ENCODE peak calls at places on chromosomes 4 and X, in eight cellular contexts. G is testis, N is mammary epithelial cell, O is foreskin fibroblast, W is A549, H is heart left ventricle, B is GM12878, D is aorta. E is an unnamed sample.

GRCh38 chr4:151409470-151410313 is 716 bp downstream of the FHIP1A start:
- DNase-seq in G (peak), N (peak), O (peak), W (no peak), H (peak), B (no peak), D (no peak), E (peak)

GRCh38 chr4:111398906-111399330 is 746.3 kb upstream of the FAM241A start:
- DNase-seq in G (no peak), N (no peak), O (peak), W (no peak), H (no peak), B (no peak), D (no peak), E (no peak)

GRCh38 chr4:6134612-6135220 is 65.6 kb downstream of the JAKMIP1 start:
- DNase-seq in G (peak), N (no peak), O (no peak), W (peak), H (no peak), B (peak), D (no peak), E (no peak)

GRCh38 chrX:150544222-150544787 is 24.1 kb upstream of the MTM1 start:
- DNase-seq in G (no peak), N (peak), O (no peak), W (peak), H (no peak), B (no peak), D (no peak), E (no peak)

GRCh38 chrX:48648299-48648698 is 35.3 kb upstream of the WAS start:
- DNase-seq in G (peak), N (no peak), O (peak), W (peak), H (no peak), B (no peak), D (no peak), E (peak)

GRCh38 chrX:109374276-109374960 is 107.5 kb downstream of the GUCY2F start:
- DNase-seq in G (no peak), N (peak), O (peak), W (no peak), H (no peak), B (no peak), D (no peak), E (no peak)

GRCh38 chr4:76689079-76689817 is 208.7 kb downstream of the SOWAHB start:
- DNase-seq in G (peak), N (peak), O (peak), W (peak), H (peak), B (no peak), D (peak), E (no peak)

GRCh38 chr4:1754336-1754735 is 33.0 kb downstream of the TACC3 start:
- DNase-seq in G (no peak), N (no peak), O (no peak), W (no peak), H (no peak), B (no peak), D (no peak), E (no peak)

GRCh38 chrX:42996861-42997260 is 218.9 kb upstream of the PPP1R2C start:
- DNase-seq in G (no peak), N (no peak), O (no peak), W (no peak), H (no peak), B (no peak), D (no peak), E (no peak)

GRCh38 chrX:153645151-153645550 is 1.9 kb upstream of the DUSP9 start:
- DNase-seq in G (no peak), N (no peak), O (no peak), W (no peak), H (peak), B (no peak), D (peak), E (no peak)

GRCh38 chrX:134369576-134369975 is 90.4 kb upstream of the HPRT1 start:
- DNase-seq in G (no peak), N (no peak), O (no peak), W (no peak), H (no peak), B (peak), D (no peak), E (no peak)

GRCh38 chr4:152150214-152150613 is 385.7 kb downstream of the FBXW7 start:
- DNase-seq in G (no peak), N (no peak), O (no peak), W (no peak), H (no peak), B (no peak), D (no peak), E (no peak)

GRCh38 chr4:156732634-156733033 is 239.0 kb downstream of the PDGFC start:
- DNase-seq in G (no peak), N (no peak), O (no peak), W (no peak), H (no peak), B (no peak), D (no peak), E (no peak)

GRCh38 chr4:5810151-5810550 is 82.7 kb downstream of the CRMP1 start:
- DNase-seq in G (no peak), N (no peak), O (no peak), W (no peak), H (no peak), B (no peak), D (no peak), E (no peak)

GRCh38 chr4:53935780-53936179 is 128.6 kb downstream of the CHIC2 start:
- DNase-seq in G (no peak), N (peak), O (peak), W (no peak), H (no peak), B (no peak), D (no peak), E (no peak)

GRCh38 chr4:69800599-69800998 is 40.2 kb upstream of the SULT1B1 start:
- DNase-seq in G (no peak), N (peak), O (peak), W (no peak), H (no peak), B (no peak), D (no peak), E (no peak)

GRCh38 chr4:95547708-95548471 is 883 bp downstream of the UNC5C start:
- DNase-seq in G (peak), N (peak), O (peak), W (no peak), H (peak), B (no peak), D (peak), E (peak)

GRCh38 chr4:130043796-130044195 is 947.8 kb downstream of the C4orf33 start:
- DNase-seq in G (no peak), N (no peak), O (no peak), W (peak), H (no peak), B (no peak), D (no peak), E (no peak)

GRCh38 chr4:39937683-39938268 is 39.9 kb downstream of the PDS5A start:
- DNase-seq in G (no peak), N (no peak), O (no peak), W (no peak), H (no peak), B (peak), D (no peak), E (no peak)

GRCh38 chr4:10015140-10015753 is 6.0 kb downstream of the SLC2A9 start:
- DNase-seq in G (peak), N (no peak), O (peak), W (peak), H (no peak), B (no peak), D (no peak), E (peak)

GRCh38 chr4:151218343-151218742 is 58.6 kb upstream of the PRSS48 start:
- DNase-seq in G (no peak), N (no peak), O (peak), W (no peak), H (no peak), B (no peak), D (no peak), E (no peak)

GRCh38 chr4:188275686-188276085 is 136.4 kb downstream of the TRIML1 start:
- DNase-seq in G (no peak), N (peak), O (no peak), W (no peak), H (no peak), B (no peak), D (no peak), E (no peak)

GRCh38 chr4:36244257-36245084 is at the start of gene ARAP2:
- DNase-seq in G (peak), N (peak), O (peak), W (peak), H (peak), B (no peak), D (peak), E (peak)

GRCh38 chrX:46327229-46328081 is 217.8 kb downstream of the ZNF674 start:
- DNase-seq in G (peak), N (peak), O (peak), W (peak), H (no peak), B (no peak), D (peak), E (peak)

GRCh38 chr4:39621582-39621981 is 17.1 kb downstream of the SMIM14 start:
- DNase-seq in G (peak), N (peak), O (peak), W (peak), H (no peak), B (no peak), D (peak), E (peak)

GRCh38 chrX:136759968-136760367 is 20.8 kb downstream of the ARHGEF6 start:
- DNase-seq in G (no peak), N (no peak), O (no peak), W (no peak), H (no peak), B (peak), D (no peak), E (no peak)

GRCh38 chrX:30957753-30958152 is 68.7 kb upstream of the TAB3 start:
- DNase-seq in G (no peak), N (peak), O (no peak), W (peak), H (no peak), B (no peak), D (no peak), E (no peak)

GRCh38 chr4:151430737-151431457 is 21.9 kb downstream of the FHIP1A start:
- DNase-seq in G (no peak), N (peak), O (no peak), W (no peak), H (no peak), B (no peak), D (no peak), E (no peak)

GRCh38 chrX:86051741-86052140 is 4.4 kb upstream of the CHM start:
- DNase-seq in G (no peak), N (no peak), O (no peak), W (no peak), H (no peak), B (no peak), D (no peak), E (no peak)

GRCh38 chr4:72631296-72631695 is 62.3 kb upstream of the ADAMTS3 start:
- DNase-seq in G (peak), N (peak), O (peak), W (no peak), H (no peak), B (no peak), D (no peak), E (peak)

GRCh38 chr4:78569291-78569821 is 17.8 kb downstream of the ANXA3 start:
- DNase-seq in G (no peak), N (peak), O (peak), W (peak), H (no peak), B (no peak), D (no peak), E (no peak)

GRCh38 chr4:62531250-62531649 is 1331.1 kb downstream of the ADGRL3 start:
- DNase-seq in G (no peak), N (no peak), O (no peak), W (no peak), H (no peak), B (no peak), D (no peak), E (no peak)

DNA sequence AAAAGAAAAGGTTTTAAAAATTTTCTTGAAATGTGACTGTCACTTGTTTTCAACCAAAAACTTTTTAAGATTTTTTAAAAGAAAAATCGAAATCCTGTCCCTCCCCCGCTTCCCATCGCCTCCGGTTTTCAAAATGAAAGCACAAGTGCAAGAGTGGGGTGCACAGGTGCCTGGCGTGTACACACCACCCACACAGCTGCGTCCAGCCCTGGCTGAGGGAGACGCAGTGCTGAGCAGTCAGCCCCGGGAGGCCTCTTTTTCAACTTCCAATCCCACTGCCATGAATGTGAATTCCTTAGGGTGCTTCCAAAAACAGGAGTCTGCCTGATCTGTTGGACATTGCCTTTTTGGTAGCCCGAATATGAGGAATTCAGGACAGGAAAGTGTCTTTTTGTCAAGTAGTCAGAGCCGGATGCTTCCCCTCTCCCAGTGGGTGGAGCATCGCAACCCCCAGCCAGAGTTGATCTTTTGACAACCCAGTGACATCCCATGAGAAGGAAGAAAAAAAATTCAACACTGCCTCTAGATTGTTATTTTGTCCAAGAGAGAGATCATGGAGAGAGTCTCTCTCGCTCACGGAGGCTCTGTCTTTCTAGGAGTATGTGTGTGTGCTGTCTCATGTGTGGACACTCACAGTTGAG is 8.9 kb downstream of the PRRG3 start:
- DNase-seq in G (no peak), N (no peak), O (no peak), W (no peak), H (no peak), B (no peak), D (no peak), E (no peak)
- H3K4me3 ChIP-seq in G (no peak), N (no peak), O (no peak), W (no peak), H (no peak), B (no peak), D (no peak), E (no peak)

GRCh38 chr4:8025668-8026067 is 86.0 kb upstream of the AFAP1 start:
- DNase-seq in G (no peak), N (no peak), O (no peak), W (no peak), H (no peak), B (no peak), D (no peak), E (no peak)

GRCh38 chr4:8026455-8026854 is 86.8 kb upstream of the AFAP1 start:
- DNase-seq in G (no peak), N (no peak), O (no peak), W (no peak), H (no peak), B (no peak), D (no peak), E (no peak)

GRCh38 chr4:8022767-8023695 is 83.4 kb upstream of the AFAP1 start:
- DNase-seq in G (no peak), N (no peak), O (no peak), W (no peak), H (no peak), B (no peak), D (no peak), E (no peak)

GRCh38 chr4:8023696-8024033 is 84.0 kb upstream of the AFAP1 start:
- DNase-seq in G (no peak), N (no peak), O (no peak), W (no peak), H (no peak), B (no peak), D (no peak), E (no peak)

GRCh38 chr4:8024073-8024786 is 84.6 kb upstream of the AFAP1 start:
- DNase-seq in G (no peak), N (no peak), O (no peak), W (no peak), H (no peak), B (no peak), D (no peak), E (no peak)
- H3K4me3 ChIP-seq in G (no peak), N (no peak), O (no peak), W (no peak), H (no peak), B (no peak), D (no peak), E (no peak)

GRCh38 chrX:23332101-23332887 is 2.4 kb upstream of the PTCHD1 start:
- DNase-seq in G (peak), N (no peak), O (peak), W (no peak), H (peak), B (no peak), D (no peak), E (no peak)

GRCh38 chrX:23333842-23334535 is 660 bp upstream of the PTCHD1 start:
- DNase-seq in G (peak), N (no peak), O (peak), W (no peak), H (no peak), B (no peak), D (no peak), E (no peak)

GRCh38 chrX:23334536-23334870 is at the start of gene PTCHD1:
- DNase-seq in G (no peak), N (no peak), O (no peak), W (no peak), H (no peak), B (no peak), D (no peak), E (no peak)

GRCh38 chrX:23332888-23333821 is 1.5 kb upstream of the PTCHD1 start:
- DNase-seq in G (no peak), N (no peak), O (no peak), W (no peak), H (no peak), B (no peak), D (no peak), E (no peak)

GRCh38 chrX:23334871-23335599 is 386 bp downstream of the PTCHD1 start:
- DNase-seq in G (no peak), N (no peak), O (no peak), W (no peak), H (no peak), B (no peak), D (no peak), E (no peak)
- H3K4me3 ChIP-seq in G (peak), N (no peak), O (no peak), W (no peak), H (no peak), B (no peak), D (peak), E (peak)

GRCh38 chr4:107035711-107036601 is at the start of gene DKK2:
- DNase-seq in G (no peak), N (no peak), O (peak), W (no peak), H (peak), B (no peak), D (peak), E (no peak)

GRCh38 chr4:107034982-107035710 is 967 bp downstream of the DKK2 start:
- DNase-seq in G (no peak), N (no peak), O (peak), W (no peak), H (peak), B (no peak), D (peak), E (no peak)

GRCh38 chr4:107037188-107037587 is 1.1 kb upstream of the DKK2 start:
- DNase-seq in G (peak), N (no peak), O (peak), W (no peak), H (peak), B (no peak), D (peak), E (no peak)

GRCh38 chr4:107036602-107037151 is 564 bp upstream of the DKK2 start:
- DNase-seq in G (no peak), N (no peak), O (peak), W (no peak), H (peak), B (no peak), D (no peak), E (no peak)

GRCh38 chr4:107034091-107034698 is 1.9 kb downstream of the DKK2 start:
- DNase-seq in G (peak), N (no peak), O (peak), W (peak), H (peak), B (no peak), D (peak), E (no peak)
- H3K4me3 ChIP-seq in G (no peak), N (no peak), O (peak), W (no peak), H (no peak), B (no peak), D (peak), E (no peak)

GRCh38 chrX:35626124-35626523 is 172.0 kb upstream of the MAGEB16 start:
- DNase-seq in G (no peak), N (no peak), O (no peak), W (no peak), H (no peak), B (no peak), D (no peak), E (no peak)
- H3K4me3 ChIP-seq in G (no peak), N (no peak), O (no peak), W (no peak), H (no peak), B (no peak), D (no peak), E (no peak)

GRCh38 chrX:35919536-35920309 is at the start of gene CFAP47:
- DNase-seq in G (peak), N (no peak), O (no peak), W (peak), H (no peak), B (no peak), D (no peak), E (no peak)
- H3K4me3 ChIP-seq in G (no peak), N (no peak), O (no peak), W (peak), H (no peak), B (no peak), D (peak), E (peak)

DNA sequence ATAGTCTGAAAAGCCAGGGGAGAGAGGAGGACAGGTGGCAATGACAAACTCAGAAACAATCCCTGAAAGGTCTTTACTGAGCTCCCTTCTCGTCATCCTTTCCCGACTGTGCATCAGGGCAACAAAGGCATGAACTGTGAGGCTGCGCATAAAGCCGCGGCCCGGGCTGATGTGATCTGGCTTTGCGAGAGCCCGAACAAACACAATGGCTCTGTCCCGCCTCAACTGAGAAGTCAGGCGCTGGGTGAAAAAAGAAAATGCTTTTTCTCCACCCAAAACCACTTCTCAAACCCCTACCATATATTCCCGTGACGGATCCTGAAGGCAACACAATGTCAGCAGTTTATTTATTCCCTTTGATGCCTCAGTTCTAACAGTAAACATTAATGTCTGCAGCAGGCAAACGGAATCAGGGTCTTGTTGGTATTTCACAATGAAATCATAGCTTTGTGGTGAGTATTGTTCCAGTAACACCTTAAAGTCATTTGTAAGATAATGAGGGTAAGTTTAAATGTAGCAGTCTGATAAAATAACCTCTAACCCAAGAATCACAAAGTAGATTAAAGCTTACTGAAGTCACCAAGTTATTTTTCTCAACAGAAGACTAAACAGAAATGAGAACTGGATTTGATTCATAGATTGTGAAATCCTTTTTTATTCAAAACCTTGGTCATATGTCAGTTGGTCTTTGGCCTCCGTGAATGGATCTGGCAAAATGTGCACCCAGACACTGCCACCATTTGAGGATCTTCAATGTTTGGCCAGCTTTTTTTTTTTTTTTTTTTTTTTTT is 67.4 kb downstream of the APBB2 start:
- DNase-seq in G (peak), N (no peak), O (peak), W (no peak), H (no peak), B (no peak), D (peak), E (no peak)
- H3K4me3 ChIP-seq in G (no peak), N (no peak), O (peak), W (no peak), H (no peak), B (no peak), D (no peak), E (no peak)

E was measured in heart right ventricle.